ENCODE peak calls at places on chromosome 1, in nine cellular contexts. W, N, M, Q, I, A, C, T and G are unnamed samples.

GRCh38 chr1:107920999-107921398 is 44.0 kb downstream of the VAV3 start:
- DNase-seq in Q (no peak), N (no peak), T (no peak), W (no peak), A (no peak), I (no peak), C (no peak), M (no peak), G (no peak)

GRCh38 chr1:192768463-192768862 is 40.4 kb upstream of the RGS2 start:
- DNase-seq in I (no peak), T (no peak), M (no peak), N (no peak), A (no peak), Q (no peak), W (no peak), C (no peak), G (no peak)

GRCh38 chr1:19682901-19683300 is 18.2 kb downstream of the HTR6 start:
- DNase-seq in A (no peak), Q (no peak), C (no peak), M (no peak), I (no peak), T (no peak), N (no peak), W (no peak), G (no peak)

GRCh38 chr1:223780926-223781325 is 64.8 kb downstream of the TP53BP2 start:
- DNase-seq in W (no peak), M (no peak), Q (no peak), T (no peak), C (no peak), I (no peak), N (no peak), A (no peak), G (no peak)

GRCh38 chr1:181397841-181398240 is 85.5 kb upstream of the CACNA1E start:
- DNase-seq in N (no peak), T (no peak), M (no peak), A (no peak), W (no peak), I (no peak), Q (no peak), C (no peak), G (no peak)

GRCh38 chr1:10803971-10804820 is 7.8 kb upstream of the CASZ1 start:
- DNase-seq in T (no peak), I (peak; percentile 22), W (no peak), M (peak; percentile 59), C (no peak), Q (no peak), A (no peak), N (no peak), G (peak; percentile 62)

GRCh38 chr1:59323879-59324278 is 27.0 kb downstream of the FGGY start:
- DNase-seq in C (no peak), T (no peak), W (no peak), I (no peak), Q (no peak), N (no peak), M (no peak), A (no peak), G (no peak)

GRCh38 chr1:25192154-25192553 is 40.1 kb downstream of the SYF2 start:
- DNase-seq in W (no peak), T (no peak), I (no peak), Q (no peak), A (no peak), N (no peak), C (no peak), M (no peak), G (no peak)

GRCh38 chr1:186059311-186059710 is 315.7 kb downstream of the TPR start:
- DNase-seq in W (no peak), M (peak; percentile 6), A (no peak), I (no peak), T (no peak), N (no peak), Q (no peak), C (no peak), G (no peak)

GRCh38 chr1:7491089-7491817 is 279.8 kb upstream of the VAMP3 start:
- DNase-seq in W (no peak), M (peak; percentile 87), N (no peak), T (no peak), A (no peak), I (no peak), Q (peak; percentile 57), C (no peak), G (no peak)

GRCh38 chr1:162080472-162081015 is 11.1 kb downstream of the NOS1AP start:
- DNase-seq in T (no peak), M (no peak), I (no peak), N (no peak), W (no peak), C (no peak), A (no peak), Q (no peak), G (no peak)

GRCh38 chr1:246308533-246309075 is 198.5 kb downstream of the SMYD3 start:
- DNase-seq in T (no peak), I (peak; percentile 4), N (no peak), Q (no peak), W (no peak), M (no peak), C (no peak), A (no peak), G (no peak)